ENCODE peak calls at places on chromosomes 12 and 14, in five cellular contexts. E is HepG2, Q is Caco-2, L is GM13976, Y is LNCaP clone FGC. J is an unnamed sample.
A peak's percentile ranks its signal among the peaks of the same experiment; 100 is the strongest.

GRCh38 chr14:83170165-83170564 is 1636.5 kb upstream of the SEL1L start:
- DNase-seq in E (no peak), Y (no peak), L (no peak), Q (no peak), J (no peak)

GRCh38 chr12:2294651-2295475 is 242.1 kb downstream of the CACNA1C start:
- DNase-seq in Y (no peak), E (no peak), Q (no peak), L (no peak), J (no peak)

GRCh38 chr12:120283318-120283717 is 8.4 kb downstream of the RNU4-2 start:
- DNase-seq in Q (peak; percentile 79), E (no peak), L (peak; percentile 9), Y (no peak), J (no peak)

GRCh38 chr14:77305696-77306095 is 15.0 kb downstream of the POMT2 start:
- DNase-seq in E (no peak), L (no peak), Q (no peak), Y (no peak), J (no peak)

GRCh38 chr12:12010277-12011031 is 60.3 kb upstream of the BCL2L14 start:
- DNase-seq in E (no peak), L (peak; percentile 69), Q (no peak), Y (no peak), J (peak; percentile 64)

GRCh38 chr14:89330236-89331002 is 86.6 kb downstream of the FOXN3 start:
- DNase-seq in E (no peak), Q (no peak), L (no peak), Y (no peak), J (no peak)

GRCh38 chr14:51006781-51007211 is 62.5 kb upstream of the PYGL start:
- DNase-seq in Q (no peak), E (no peak), Y (no peak), L (no peak), J (no peak)

GRCh38 chr12:121227294-121227693 is 17.4 kb downstream of the P2RX4 start:
- DNase-seq in Q (peak; percentile 95), Y (peak; percentile 92), L (peak; percentile 80), E (peak; percentile 63), J (peak; percentile 82)

GRCh38 chr12:132288516-132289188 is 40.7 kb downstream of the GALNT9 start:
- DNase-seq in Y (no peak), L (no peak), E (no peak), Q (no peak), J (no peak)

GRCh38 chr12:41264281-41264680 is 76.2 kb downstream of the PDZRN4 start:
- DNase-seq in Y (no peak), E (peak; percentile 3), Q (no peak), L (peak; percentile 14), J (no peak)

GRCh38 chr12:19643635-19644034 is 204.3 kb downstream of the AEBP2 start:
- DNase-seq in Q (peak; percentile 57), Y (peak; percentile 46), L (no peak), E (peak; percentile 5), J (no peak)

GRCh38 chr12:120944645-120945217 is 33.6 kb upstream of the HNF1A start:
- DNase-seq in E (no peak), Q (peak; percentile 83), L (peak; percentile 71), Y (no peak), J (peak; percentile 76)

GRCh38 chr12:84860718-84861117 is 51.9 kb downstream of the SLC6A15 start:
- DNase-seq in E (no peak), Q (no peak), Y (no peak), L (no peak), J (no peak)

GRCh38 chr14:25041898-25042297 is 8.0 kb downstream of the STXBP6 start:
- DNase-seq in Q (no peak), Y (no peak), L (no peak), E (no peak), J (no peak)

GRCh38 chr12:127115468-127116035 is 1151.4 kb upstream of the TMEM132C start:
- DNase-seq in Y (no peak), L (no peak), E (no peak), Q (no peak), J (no peak)

GRCh38 chr14:69695664-69696527 is 71.0 kb upstream of the SRSF5 start:
- DNase-seq in E (no peak), L (no peak), Y (peak; percentile 67), Q (no peak), J (no peak)

GRCh38 chr12:130881046-130881445 is 9.2 kb downstream of the RAN start:
- DNase-seq in E (no peak), L (no peak), Y (no peak), Q (no peak), J (no peak)

GRCh38 chr12:124993568-124994434 is at the start of gene BRI3BP:
- DNase-seq in L (peak; percentile 83), Y (no peak), E (peak; percentile 27), Q (peak; percentile 76), J (peak; percentile 89)

GRCh38 chr12:3884671-3885070 is 11.5 kb upstream of the PARP11 start:
- DNase-seq in Q (no peak), E (no peak), Y (no peak), L (no peak), J (no peak)

DNA sequence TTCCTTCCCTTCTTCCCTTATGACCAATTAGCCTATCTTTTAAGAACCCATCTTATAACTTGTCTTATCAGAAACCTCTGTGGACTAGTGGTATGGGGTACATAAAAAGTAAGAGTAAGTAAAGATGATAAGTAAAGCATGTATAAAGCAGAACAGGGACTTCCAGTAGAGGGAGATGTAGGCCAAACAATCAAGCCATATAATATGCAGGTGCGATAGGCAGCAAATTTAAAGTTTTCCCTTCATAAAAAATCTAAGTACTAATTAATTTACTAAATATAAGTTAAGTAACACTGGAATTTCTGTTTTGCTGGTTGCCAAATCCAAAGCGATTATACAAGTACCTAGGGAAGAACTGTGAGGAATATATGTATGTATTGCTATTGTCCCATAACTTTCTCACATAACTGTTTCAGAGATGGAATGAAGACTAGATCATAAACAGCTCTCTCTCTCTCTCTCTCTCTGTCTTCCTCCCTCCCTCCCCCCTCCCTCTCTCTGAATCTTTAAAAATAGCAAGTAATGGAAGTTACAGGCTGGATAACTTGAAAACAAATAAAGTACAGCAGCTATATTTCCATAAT is 25.7 kb downstream of the METTL25 start:
- DNase-seq in Y (peak; percentile 22), Q (peak; percentile 22), L (no peak), E (no peak), J (no peak)
- TF ChIP-seq CTCF in Y (peak; percentile 82), Q (peak; percentile 47), L (peak; percentile 58), E (peak; percentile 43), J (no peak)

GRCh38 chr14:96783306-96784224 is 13.6 kb upstream of the VRK1 start:
- DNase-seq in Q (no peak), Y (no peak), E (no peak), L (no peak), J (no peak)
- TF ChIP-seq CTCF in Q (no peak), Y (no peak), E (no peak), L (no peak), J (no peak)

DNA sequence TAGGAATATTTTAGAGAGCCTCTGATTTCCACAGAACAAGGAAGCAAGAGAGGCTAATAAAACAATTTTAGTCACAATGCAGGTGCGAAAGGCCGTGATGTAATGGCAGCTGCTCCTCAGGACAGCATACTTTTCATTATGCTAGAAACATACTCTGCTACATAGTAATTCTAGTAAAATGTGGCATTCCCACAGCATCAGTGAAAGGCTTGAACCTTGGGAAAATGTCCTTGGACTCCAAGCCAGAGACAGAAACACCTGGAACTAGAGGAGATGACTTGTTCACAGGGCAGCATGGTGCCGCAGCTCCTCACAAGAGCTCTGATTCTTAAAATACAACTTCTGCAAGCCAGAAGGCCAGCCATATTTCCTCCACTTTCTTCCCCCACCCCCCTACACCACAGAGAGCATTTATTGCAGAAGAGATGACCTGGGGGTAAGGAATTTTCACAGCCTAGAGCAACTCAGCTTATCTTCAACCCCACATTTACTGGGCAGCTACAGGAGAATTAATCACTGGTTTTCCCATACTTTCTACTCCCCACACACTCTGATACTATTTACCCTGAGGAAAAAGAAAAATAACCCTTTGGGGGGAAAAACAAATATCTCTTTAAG is 15.8 kb downstream of the ABCC9 start:
- DNase-seq in E (no peak), L (no peak), Y (no peak), Q (no peak), J (no peak)
- TF ChIP-seq CTCF in E (no peak), L (no peak), Y (no peak), Q (no peak), J (no peak)

DNA sequence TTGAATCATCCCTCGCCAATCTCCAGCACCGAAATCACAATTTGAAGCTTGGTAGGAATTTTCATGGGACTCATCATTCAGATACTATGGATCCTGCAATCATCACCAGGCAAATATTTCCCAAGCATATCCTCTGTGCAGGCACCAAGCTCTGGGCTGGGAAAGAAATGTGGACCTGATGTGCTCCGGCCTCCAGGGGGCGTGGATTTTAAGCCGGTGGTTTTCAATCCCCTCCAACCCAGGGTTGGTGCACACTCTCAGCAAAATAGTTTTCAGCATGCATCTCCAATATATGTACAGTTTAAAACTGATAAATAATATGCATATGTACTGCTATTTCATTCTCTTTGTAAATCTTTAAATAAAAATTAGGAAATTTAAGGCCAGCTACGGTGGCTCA is 98.9 kb downstream of the RBM19 start:
- DNase-seq in E (peak; percentile 13), Q (peak; percentile 40), L (no peak), Y (no peak), J (no peak)
- TF ChIP-seq CTCF in E (peak; percentile 31), Q (peak; percentile 46), L (no peak), Y (peak; percentile 32), J (no peak)

DNA sequence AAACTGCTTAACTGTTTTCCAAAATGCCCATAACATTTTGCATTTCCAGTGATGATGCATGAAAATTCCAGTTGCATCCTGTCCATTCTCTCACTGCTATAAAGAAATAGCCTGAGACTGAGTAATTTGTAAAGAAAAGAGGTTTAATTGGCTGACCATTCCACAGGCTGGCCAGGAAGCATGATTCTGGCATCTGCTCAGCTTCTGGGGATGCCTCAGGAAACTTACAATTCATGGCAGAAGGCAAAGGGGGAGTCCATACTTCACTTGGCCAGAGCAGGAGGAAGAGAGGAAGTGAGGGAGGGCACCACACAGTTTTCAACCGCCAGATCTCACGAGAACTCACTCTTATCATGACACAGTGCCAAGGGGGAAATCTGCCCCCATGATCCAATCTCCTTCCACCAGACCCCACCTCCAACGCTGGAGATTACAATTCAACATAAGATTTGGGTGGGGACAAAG is 18.2 kb upstream of the CLEC2D start:
- DNase-seq in E (no peak), Q (no peak), Y (no peak), L (no peak), J (no peak)
- TF ChIP-seq CTCF in E (no peak), Q (no peak), Y (no peak), L (no peak), J (no peak)